ENCODE peak calls at places on chromosomes 4 and X, in four cellular contexts. Z, W, E and J are unnamed samples.

GRCh38 chr4:109728385-109728784 is 1.5 kb downstream of the PLA2G12A start:
- DNase-seq in E (no peak), Z (no peak), W (no peak), J (no peak)

GRCh38 chr4:185421366-185422124 is 4.2 kb downstream of the UFSP2 start:
- DNase-seq in Z (no peak), W (no peak), E (no peak), J (no peak)

GRCh38 chrX:107571296-107571998 is 56.9 kb upstream of the PRPS1 start:
- DNase-seq in E (peak), Z (no peak), W (no peak), J (peak)

GRCh38 chrX:97366246-97366645 is 482.5 kb downstream of the RPA4 start:
- DNase-seq in E (no peak), W (no peak), Z (no peak), J (no peak)

GRCh38 chrX:153878969-153879653 is 6.9 kb downstream of the L1CAM start:
- DNase-seq in W (no peak), E (no peak), Z (no peak), J (no peak)

GRCh38 chr4:75672461-75673026 is 667 bp downstream of the G3BP2 start:
- DNase-seq in W (peak), E (peak), Z (peak), J (no peak)

GRCh38 chrX:56798866-56799864 is 70.1 kb downstream of the NBDY start:
- DNase-seq in E (no peak), W (no peak), Z (no peak), J (no peak)

GRCh38 chr4:133776961-133777360 is 424.6 kb downstream of the PABPC4L start:
- DNase-seq in W (no peak), E (no peak), Z (no peak), J (no peak)

GRCh38 chrX:50769389-50770063 is 44.5 kb downstream of the SHROOM4 start:
- DNase-seq in Z (no peak), E (no peak), W (no peak), J (no peak)

GRCh38 chr4:71338846-71339593 is at the start of gene SLC4A4:
- DNase-seq in W (no peak), E (peak), Z (no peak), J (no peak)

GRCh38 chrX:154436597-154437397 is at the start of gene GDI1:
- DNase-seq in W (peak), Z (no peak), E (peak), J (peak)

GRCh38 chr4:38583102-38583501 is 80.9 kb upstream of the KLF3 start:
- DNase-seq in W (no peak), Z (no peak), E (no peak), J (no peak)

GRCh38 chr4:104571341-104571740 is 76.6 kb upstream of the CXXC4 start:
- DNase-seq in E (peak), W (no peak), Z (no peak), J (peak)

GRCh38 chrX:100447563-100448397 is 37.7 kb upstream of the PCDH19 start:
- DNase-seq in W (peak), Z (peak), E (peak), J (peak)

GRCh38 chrX:65488496-65488895 is 46.1 kb downstream of the LAS1L start:
- DNase-seq in Z (no peak), W (no peak), E (no peak), J (no peak)

GRCh38 chr4:139988863-139989765 is 164.9 kb downstream of the MAML3 start:
- DNase-seq in E (peak), W (no peak), Z (no peak), J (peak)

GRCh38 chr4:154045086-154045485 is 256.2 kb upstream of the SFRP2 start:
- DNase-seq in Z (no peak), E (no peak), W (no peak), J (no peak)

GRCh38 chr4:52036875-52037274 is 1.2 kb downstream of the SGCB start:
- DNase-seq in W (no peak), Z (no peak), E (no peak), J (no peak)

GRCh38 chr4:52037730-52038108 is 380 bp downstream of the SGCB start:
- DNase-seq in W (no peak), Z (no peak), E (peak), J (peak)

GRCh38 chr4:52035190-52035589 is 2.9 kb downstream of the SGCB start:
- DNase-seq in Z (no peak), W (no peak), E (no peak), J (no peak)

DNA sequence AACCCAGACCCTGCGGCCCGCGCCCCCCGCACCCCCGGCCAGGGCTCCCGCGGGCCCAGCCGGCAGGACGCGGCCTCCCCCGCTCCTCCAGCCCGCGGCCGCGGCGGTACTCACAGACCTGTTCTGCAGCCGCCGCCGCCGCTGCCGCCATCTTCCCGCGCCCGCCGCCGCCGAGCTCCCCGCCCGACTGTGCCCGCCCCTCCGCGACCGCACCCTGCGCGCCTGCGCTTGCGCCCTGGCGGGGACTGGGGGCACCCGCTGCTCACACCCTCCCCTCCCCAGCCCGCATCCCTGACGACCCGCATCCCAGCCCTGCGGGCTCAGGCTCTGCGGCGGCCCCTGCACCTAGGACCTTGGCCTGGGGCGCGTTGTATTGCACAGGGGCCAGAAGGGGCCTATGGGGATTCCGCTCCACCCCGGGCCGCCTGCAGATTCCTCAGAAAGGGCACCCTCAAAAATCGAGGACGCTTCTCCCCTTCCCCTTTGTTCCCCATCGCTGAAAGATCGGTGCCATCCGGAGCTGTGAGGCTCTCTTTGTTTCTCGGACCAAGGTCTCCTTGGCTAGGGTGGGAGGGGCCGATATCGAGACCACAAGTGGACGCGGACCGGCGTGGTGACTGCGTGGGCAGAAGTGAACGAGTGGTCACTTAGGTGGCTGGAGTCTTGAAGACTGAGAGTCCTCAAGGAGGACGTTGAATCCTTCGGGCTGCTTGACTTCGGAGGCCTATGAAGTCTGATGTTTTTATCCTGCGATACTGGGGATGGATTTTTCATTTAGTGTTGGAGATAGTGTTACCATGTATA is at the start of gene SGCB:
- DNase-seq in W (peak), Z (peak), E (peak), J (peak)
- TF ChIP-seq POLR2A in W (no peak), Z (peak), E (peak), J (peak)

DNA sequence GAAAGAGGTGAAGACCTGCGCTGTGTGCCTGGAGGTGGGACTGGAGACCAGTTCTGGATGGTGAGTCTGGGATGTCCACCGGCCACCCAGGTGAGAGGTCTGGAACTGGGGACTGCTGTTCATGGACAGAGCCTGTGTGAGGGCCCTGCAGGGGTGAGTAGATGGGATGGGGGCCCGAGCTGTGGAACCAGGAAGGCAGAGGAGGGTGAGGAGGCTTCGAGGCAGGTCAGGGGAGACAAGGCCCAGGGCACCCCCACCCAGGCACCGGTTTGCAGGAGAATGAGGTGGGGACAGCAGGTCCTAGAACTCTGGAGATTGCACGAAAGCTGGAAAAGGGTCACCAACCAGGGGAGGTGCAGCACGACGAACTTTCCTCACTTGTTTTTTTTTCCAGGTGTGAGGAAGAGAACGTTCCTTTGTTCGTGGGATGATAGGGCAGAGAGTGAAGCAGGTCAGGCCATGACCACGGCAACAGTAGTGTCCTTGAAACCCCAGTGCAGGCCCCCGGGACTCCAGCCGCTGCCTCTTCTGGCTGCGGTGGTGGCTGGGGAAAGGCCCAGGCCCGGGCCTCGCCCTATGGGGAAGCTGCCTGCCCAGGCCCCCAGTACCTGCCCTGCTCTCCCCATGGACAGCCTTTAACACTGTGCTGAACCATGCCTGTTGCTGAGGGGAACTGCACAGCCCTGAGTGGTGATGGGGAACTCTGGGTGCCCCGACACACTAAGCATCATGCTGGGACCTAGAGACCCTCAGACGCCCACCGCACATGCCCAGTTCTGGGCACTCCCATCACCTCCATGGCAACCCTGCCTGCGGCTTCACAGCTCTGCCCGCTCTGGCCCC is 22.9 kb downstream of the TNIP2 start:
- DNase-seq in E (no peak), Z (no peak), W (no peak), J (no peak)
- TF ChIP-seq POLR2A in E (no peak), Z (no peak), W (no peak), J (no peak)

DNA sequence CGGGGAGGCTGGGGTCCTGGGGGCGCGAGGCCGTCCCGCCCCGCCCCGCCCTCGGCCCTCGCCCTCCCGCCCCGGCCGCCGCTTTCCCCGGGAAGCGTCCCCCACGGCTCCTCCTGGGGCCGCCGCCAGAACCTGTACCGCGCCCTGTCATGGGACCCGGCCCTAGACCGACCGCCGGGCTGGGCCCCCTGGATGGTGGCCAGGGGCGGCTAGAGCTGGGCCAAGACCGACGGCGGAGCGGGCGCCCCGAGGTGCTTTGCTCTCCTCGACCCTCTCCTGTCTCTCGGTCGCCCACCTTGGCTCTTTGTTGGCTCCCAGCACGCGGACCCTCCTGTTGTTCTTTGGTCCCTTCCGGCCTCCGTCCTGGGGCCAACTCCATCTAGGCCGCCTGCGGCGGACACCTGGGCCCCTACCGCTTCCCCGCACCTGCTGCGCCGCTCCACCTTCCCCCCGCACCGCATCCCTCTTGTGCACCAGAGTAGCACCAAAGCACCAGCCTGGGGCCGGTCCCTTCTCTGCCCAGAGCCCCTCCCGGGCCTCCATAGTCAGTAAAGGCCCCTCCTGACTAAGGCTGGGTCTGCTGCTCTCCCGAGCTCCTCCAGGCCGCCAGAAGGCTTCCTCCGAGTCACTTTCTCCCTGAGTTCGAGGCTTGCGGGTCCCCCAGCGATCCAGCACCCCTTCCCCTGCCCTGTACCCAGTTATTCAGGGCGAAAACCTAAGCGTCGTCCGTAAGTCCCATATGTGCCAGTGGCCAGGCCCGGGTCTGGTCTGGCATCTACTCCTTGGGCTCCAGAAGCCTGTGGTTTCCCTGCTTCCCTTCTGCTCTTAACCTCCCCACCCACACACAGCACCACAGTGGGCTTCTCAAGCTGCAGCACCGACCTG is 587 bp downstream of the TACC3 start:
- DNase-seq in E (no peak), Z (no peak), W (peak), J (no peak)
- TF ChIP-seq POLR2A in E (no peak), Z (no peak), W (no peak), J (peak)

GRCh38 chr4:74266081-74266480 is 42.2 kb upstream of the EPGN start:
- DNase-seq in W (no peak), E (no peak), Z (no peak), J (no peak)
- TF ChIP-seq POLR2A in W (no peak), E (no peak), Z (no peak), J (no peak)

GRCh38 chr4:53378171-53378482 is 686 bp downstream of the FIP1L1 start:
- DNase-seq in E (no peak), W (no peak), Z (no peak), J (no peak)

GRCh38 chr4:53376900-53377299 is 541 bp upstream of the FIP1L1 start:
- DNase-seq in W (no peak), E (no peak), Z (no peak), J (no peak)

GRCh38 chr4:53374777-53375258 is 2.6 kb upstream of the FIP1L1 start:
- DNase-seq in E (no peak), Z (no peak), W (no peak), J (no peak)

GRCh38 chr4:53380221-53380620 is 2.8 kb downstream of the FIP1L1 start:
- DNase-seq in Z (no peak), E (no peak), W (no peak), J (no peak)

DNA sequence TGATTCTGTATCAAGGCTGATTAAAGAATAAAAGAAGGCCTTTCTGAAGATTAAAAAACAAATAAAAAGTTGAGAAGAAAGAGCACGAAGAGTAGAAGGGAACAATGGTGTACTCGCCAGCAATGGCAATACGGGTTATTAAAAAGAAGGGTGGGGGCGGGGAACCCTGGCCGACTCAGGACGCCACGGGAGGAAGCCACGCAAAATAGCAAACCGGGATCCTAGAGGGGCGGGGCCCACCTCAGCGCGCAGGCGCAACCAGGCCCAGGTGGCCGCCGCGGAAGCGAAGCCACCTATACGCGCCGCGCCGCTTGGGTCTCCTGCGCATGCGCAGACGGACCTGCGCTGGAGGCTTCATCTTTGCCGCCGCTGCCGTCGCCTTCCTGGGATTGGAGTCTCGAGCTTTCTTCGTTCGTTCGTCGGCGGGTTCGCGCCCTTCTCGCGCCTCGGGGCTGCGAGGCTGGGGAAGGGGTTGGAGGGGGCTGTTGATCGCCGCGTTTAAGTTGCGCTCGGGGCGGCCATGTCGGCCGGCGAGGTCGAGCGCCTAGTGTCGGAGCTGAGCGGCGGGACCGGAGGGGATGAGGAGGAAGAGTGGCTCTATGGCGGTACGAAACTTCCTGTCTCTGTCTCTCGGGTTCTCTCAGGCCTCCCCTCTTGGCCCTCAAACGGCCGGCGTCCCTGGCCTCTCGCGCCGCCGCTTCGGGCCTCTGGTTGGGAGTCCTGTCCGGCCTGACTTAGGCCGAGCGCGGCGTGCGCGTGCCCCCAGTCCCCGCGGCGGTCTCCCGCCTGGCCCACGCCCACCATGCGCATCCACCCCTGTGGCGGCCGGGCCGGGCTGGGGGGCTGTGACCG is at the start of gene FIP1L1:
- DNase-seq in Z (peak), E (peak), W (peak), J (peak)
- TF ChIP-seq POLR2A in Z (peak), E (peak), W (peak), J (peak)

GRCh38 chr4:173436149-173436579 is 37.2 kb upstream of the SCRG1 start:
- DNase-seq in Z (no peak), E (no peak), W (no peak), J (no peak)
- TF ChIP-seq POLR2A in Z (no peak), E (no peak), W (no peak), J (no peak)